ENCODE peak calls at places on chromosomes 3 and 15, in five cellular contexts. C, Y, H, P and O are unnamed samples.

GRCh38 chr3:186093271-186093900 is 15.5 kb downstream of the ETV5 start:
- DNase-seq in Y (no peak), P (no peak), C (no peak), H (no peak), O (no peak)

GRCh38 chr3:141330235-141330634 is 38.1 kb upstream of the ZBTB38 start:
- DNase-seq in H (no peak), Y (no peak), P (no peak), C (no peak), O (no peak)

GRCh38 chr3:126256256-126256655 is 75.9 kb upstream of the ALDH1L1 start:
- DNase-seq in C (no peak), Y (no peak), H (no peak), P (no peak), O (no peak)

GRCh38 chr3:46672349-46672695 is 21.2 kb downstream of the ALS2CL start:
- DNase-seq in Y (no peak), C (no peak), H (no peak), P (no peak), O (no peak)

GRCh38 chr15:28942521-28943035 is 56.8 kb downstream of the APBA2 start:
- DNase-seq in H (no peak), Y (no peak), C (no peak), P (no peak), O (no peak)

GRCh38 chr3:169759256-169759655 is 5.6 kb downstream of the TERC start:
- DNase-seq in P (peak), H (peak), Y (peak), C (no peak), O (no peak)

GRCh38 chr3:165513715-165514711 is 317.8 kb upstream of the SLITRK3 start:
- DNase-seq in C (no peak), H (no peak), Y (no peak), P (no peak), O (no peak)

GRCh38 chr3:41007399-41007798 is 191.9 kb upstream of the CTNNB1 start:
- DNase-seq in P (no peak), Y (no peak), C (no peak), H (no peak), O (no peak)

GRCh38 chr15:73822998-73823397 is 50.4 kb upstream of the TBC1D21 start:
- DNase-seq in P (peak), Y (peak), C (no peak), H (no peak), O (peak)

GRCh38 chr15:71571641-71572040 is 238.7 kb upstream of the NR2E3 start:
- DNase-seq in H (no peak), P (no peak), Y (no peak), C (no peak), O (no peak)

GRCh38 chr3:12590096-12590495 is 33.2 kb downstream of the MKRN2 start:
- DNase-seq in P (no peak), H (no peak), C (no peak), Y (no peak), O (no peak)

GRCh38 chr3:13539285-13539625 is 9.7 kb upstream of the FBLN2 start:
- DNase-seq in Y (peak), P (no peak), C (no peak), H (no peak), O (no peak)

GRCh38 chr15:75712668-75713337 is at the start of gene CSPG4:
- DNase-seq in Y (peak), H (no peak), P (no peak), C (peak), O (no peak)

GRCh38 chr15:38622908-38623307 is 58.3 kb upstream of the RASGRP1 start:
- DNase-seq in C (no peak), P (no peak), Y (no peak), H (no peak), O (no peak)

GRCh38 chr15:87619161-87619960 is 637.2 kb downstream of the NTRK3 start:
- DNase-seq in H (no peak), C (peak), P (peak), Y (peak), O (no peak)

GRCh38 chr3:187130346-187131066 is 8.8 kb downstream of the RPL39L start:
- DNase-seq in P (peak), H (peak), Y (peak), C (no peak), O (no peak)

GRCh38 chr3:77328631-77329030 is 288.7 kb downstream of the ROBO2 start:
- DNase-seq in H (no peak), C (no peak), P (no peak), Y (peak), O (no peak)

GRCh38 chr3:68893600-68894239 is 38.6 kb downstream of the TAFA4 start:
- DNase-seq in H (peak), C (peak), Y (peak), P (peak), O (peak)

GRCh38 chr3:72340476-72341379 is 507.5 kb downstream of the SHQ1 start:
- DNase-seq in P (no peak), C (no peak), H (no peak), Y (no peak), O (no peak)

GRCh38 chr15:83837946-83838571 is 184.1 kb downstream of the ADAMTSL3 start:
- DNase-seq in H (peak), P (no peak), Y (no peak), C (peak), O (peak)

GRCh38 chr15:41880156-41880877 is 13.5 kb downstream of the SPTBN5 start:
- DNase-seq in Y (no peak), H (no peak), P (no peak), C (no peak), O (no peak)

GRCh38 chr15:34582461-34583357 is 742 bp downstream of the GOLGA8B start:
- DNase-seq in C (peak), P (peak), Y (peak), H (peak), O (peak)

GRCh38 chr15:40366204-40367037 is 8.4 kb downstream of the DISP2 start:
- DNase-seq in P (no peak), Y (no peak), C (no peak), H (no peak), O (no peak)

GRCh38 chr3:123789160-123789559 is 95.0 kb downstream of the MYLK start:
- DNase-seq in P (no peak), Y (no peak), C (no peak), H (no peak), O (no peak)

GRCh38 chr3:123785602-123786001 is 98.5 kb downstream of the MYLK start:
- DNase-seq in Y (no peak), C (no peak), P (no peak), H (no peak), O (no peak)

GRCh38 chr3:123788706-123789105 is 95.4 kb downstream of the MYLK start:
- DNase-seq in P (no peak), C (no peak), H (no peak), Y (peak), O (no peak)

GRCh38 chr3:123789760-123790159 is 94.4 kb downstream of the MYLK start:
- DNase-seq in Y (peak), P (no peak), H (no peak), C (no peak), O (no peak)

GRCh38 chr3:123787133-123787532 is 97.0 kb downstream of the MYLK start:
- DNase-seq in P (no peak), Y (no peak), C (no peak), H (no peak), O (no peak)
- H3K4me2 ChIP-seq in P (no peak), Y (no peak), C (no peak), H (no peak), O (no peak)

DNA sequence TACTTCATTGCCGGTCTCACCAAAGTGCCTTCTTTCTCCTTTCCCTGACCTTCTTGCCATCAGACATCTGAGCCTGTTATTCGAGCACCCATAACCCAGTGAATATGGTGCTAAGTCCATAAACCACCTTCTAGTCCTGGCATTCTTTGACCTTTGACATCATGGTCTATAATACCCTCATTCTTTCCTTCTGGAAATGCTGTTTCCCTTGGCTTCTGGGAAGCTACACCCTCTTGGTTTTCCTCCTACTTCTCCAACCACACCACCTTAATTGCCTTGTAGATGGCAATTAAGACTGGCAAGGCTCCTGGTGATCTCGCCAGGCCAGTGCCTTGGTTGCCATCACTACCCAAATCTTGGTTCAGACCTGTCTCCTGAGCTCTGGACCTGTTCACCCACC is 56.1 kb upstream of the TRAK1 start:
- DNase-seq in C (no peak), Y (no peak), P (no peak), H (no peak), O (no peak)
- H3K4me2 ChIP-seq in C (no peak), Y (no peak), P (no peak), H (no peak), O (no peak)

GRCh38 chr15:45407786-45408185 is 29.4 kb upstream of the GATM start:
- DNase-seq in Y (no peak), H (no peak), C (no peak), P (no peak), O (no peak)

GRCh38 chr15:45399381-45400212 is 21.3 kb upstream of the GATM start:
- DNase-seq in Y (peak), C (no peak), H (peak), P (peak), O (peak)

GRCh38 chr15:45401665-45402161 is 23.4 kb upstream of the GATM start:
- DNase-seq in H (no peak), Y (no peak), P (no peak), C (no peak), O (no peak)

GRCh38 chr15:45402162-45402954 is 24.0 kb upstream of the GATM start:
- DNase-seq in P (peak), C (peak), H (peak), Y (peak), O (peak)

DNA sequence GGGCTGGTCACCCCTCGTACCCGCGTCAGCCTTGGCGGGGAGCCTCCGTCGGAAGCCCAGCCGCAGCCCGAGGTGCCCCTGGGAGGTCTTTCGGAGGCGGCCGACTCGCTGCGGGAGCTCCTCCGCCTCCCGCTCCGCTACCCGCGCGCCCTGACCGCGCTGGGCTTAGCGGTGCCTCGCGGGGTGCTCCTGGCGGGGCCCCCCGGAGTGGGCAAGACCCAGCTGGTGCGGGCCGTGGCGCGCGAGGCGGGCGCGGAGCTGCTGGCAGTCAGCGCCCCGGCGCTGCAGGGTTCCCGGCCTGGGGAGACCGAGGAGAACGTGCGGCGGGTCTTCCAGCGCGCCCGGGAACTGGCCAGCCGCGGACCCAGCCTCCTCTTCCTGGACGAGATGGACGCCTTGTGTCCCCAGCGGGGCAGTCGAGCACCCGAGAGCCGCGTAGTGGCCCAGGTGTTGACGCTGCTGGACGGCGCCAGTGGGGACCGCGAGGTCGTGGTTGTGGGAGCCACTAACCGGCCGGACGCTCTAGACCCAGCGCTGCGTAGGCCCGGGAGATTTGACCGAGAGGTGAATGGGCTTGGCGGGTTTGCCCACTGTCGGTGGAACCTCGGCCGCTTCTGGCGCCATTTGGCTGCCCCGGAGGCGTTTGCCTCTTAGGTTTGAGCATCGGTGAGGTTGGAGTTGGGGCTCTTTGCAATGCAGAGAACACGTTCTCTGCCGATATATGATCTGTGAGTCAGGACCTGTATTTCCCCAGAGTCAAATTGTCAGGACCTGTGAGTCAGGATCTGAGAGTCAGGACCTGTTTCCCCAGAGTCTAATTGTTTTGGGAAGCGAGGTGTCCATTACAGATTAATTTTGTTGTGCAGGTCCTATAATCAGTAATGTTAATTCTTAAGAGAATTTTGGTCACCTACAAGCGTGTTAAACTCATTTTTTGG is 24.9 kb upstream of the GATM start:
- DNase-seq in Y (peak), P (peak), H (peak), C (peak), O (peak)
- H3K4me2 ChIP-seq in Y (peak), P (peak), H (peak), C (peak), O (peak)

DNA sequence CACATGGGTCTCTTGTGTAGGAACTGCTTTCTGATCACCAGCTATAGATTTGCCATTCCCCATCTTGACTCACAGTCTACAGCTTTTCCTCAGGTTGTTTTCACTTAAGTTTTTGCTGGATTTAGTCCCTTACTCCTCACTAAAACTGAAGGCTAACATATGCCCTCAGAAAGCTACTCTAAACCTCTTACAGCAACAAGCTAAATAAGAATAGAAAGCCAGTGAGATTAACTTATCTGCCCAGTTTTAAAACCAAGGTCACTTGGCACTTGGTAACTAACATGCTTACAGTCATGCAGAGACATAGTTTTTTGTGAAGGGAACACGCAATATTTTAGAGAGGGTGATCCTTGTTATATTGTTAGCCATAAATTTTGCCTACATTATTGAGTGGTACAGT is at the start of gene GUCA1C:
- DNase-seq in H (no peak), C (no peak), Y (no peak), P (no peak), O (no peak)
- H3K4me2 ChIP-seq in H (no peak), C (no peak), Y (no peak), P (no peak), O (no peak)

GRCh38 chr15:63483521-63484371 is 20.6 kb upstream of the USP3 start:
- DNase-seq in Y (no peak), C (no peak), H (peak), P (peak), O (no peak)

GRCh38 chr15:63478243-63478642 is 26.1 kb upstream of the USP3 start:
- DNase-seq in Y (no peak), H (no peak), C (no peak), P (no peak), O (no peak)

GRCh38 chr15:63482874-63483323 is 21.5 kb upstream of the USP3 start:
- DNase-seq in P (no peak), H (no peak), C (no peak), Y (no peak), O (no peak)

GRCh38 chr15:63480441-63480821 is 24.0 kb upstream of the USP3 start:
- DNase-seq in H (no peak), Y (no peak), P (no peak), C (no peak), O (no peak)

GRCh38 chr15:63481105-63481810 is 23.1 kb upstream of the USP3 start:
- DNase-seq in Y (no peak), P (no peak), C (no peak), H (no peak), O (no peak)
- H3K4me2 ChIP-seq in Y (no peak), P (no peak), C (no peak), H (peak), O (no peak)

GRCh38 chr15:77666296-77666660 is 33.6 kb upstream of the LINGO1 start:
- DNase-seq in Y (no peak), H (no peak), C (no peak), P (no peak), O (no peak)

GRCh38 chr15:77665530-77666295 is 33.0 kb upstream of the LINGO1 start:
- DNase-seq in H (no peak), C (no peak), Y (no peak), P (no peak), O (no peak)

GRCh38 chr15:77667351-77667750 is 34.6 kb upstream of the LINGO1 start:
- DNase-seq in Y (no peak), P (no peak), H (no peak), C (no peak), O (no peak)

GRCh38 chr15:77670558-77671148 is 37.9 kb upstream of the LINGO1 start:
- DNase-seq in P (no peak), C (no peak), H (no peak), Y (no peak), O (no peak)

GRCh38 chr15:77667835-77668234 is 35.1 kb upstream of the LINGO1 start:
- DNase-seq in C (no peak), Y (no peak), H (no peak), P (no peak), O (no peak)
- H3K4me2 ChIP-seq in C (no peak), Y (no peak), H (no peak), P (no peak), O (no peak)